ENCODE peak calls at places on chromosome 5, in nine cellular contexts. P, D, H, J, U, G, K, E and B are unnamed samples.

GRCh38 chr5:6766558-6767191 is 53.4 kb downstream of the TENT4A start:
- DNase-seq in P (peak), D (peak), H (peak), J (peak), U (peak), G (peak), K (peak), E (peak), B (peak)

GRCh38 chr5:7638456-7638855 is 212.5 kb downstream of the CFAP90 start:
- DNase-seq in P (no peak), D (no peak), H (no peak), J (peak), U (no peak), G (no peak), K (no peak), E (no peak), B (no peak)

GRCh38 chr5:18113724-18114123 is 479.5 kb downstream of the TAF11L14 start:
- DNase-seq in P (peak), D (no peak), H (no peak), J (peak), U (peak), G (no peak), K (no peak), E (no peak), B (no peak)

GRCh38 chr5:21820527-21820926 is 1032.6 kb downstream of the CDH12 start:
- DNase-seq in P (no peak), D (no peak), H (no peak), J (no peak), U (no peak), G (no peak), K (no peak), E (no peak), B (no peak)

GRCh38 chr5:124839371-124839998 is 93.0 kb upstream of the ZNF608 start:
- DNase-seq in P (no peak), D (no peak), H (no peak), J (no peak), U (no peak), G (no peak), K (no peak), E (no peak), B (no peak)

GRCh38 chr5:83552275-83552674 is 80.7 kb downstream of the VCAN start:
- DNase-seq in P (no peak), D (no peak), H (no peak), J (no peak), U (no peak), G (no peak), K (no peak), E (no peak), B (no peak)

GRCh38 chr5:148760945-148761638 is 65.3 kb upstream of the ADRB2 start:
- DNase-seq in P (no peak), D (no peak), H (no peak), J (no peak), U (peak), G (no peak), K (no peak), E (no peak), B (no peak)

GRCh38 chr5:1172007-1172581 is 29.3 kb upstream of the SLC6A19 start:
- DNase-seq in P (no peak), D (no peak), H (no peak), J (no peak), U (no peak), G (no peak), K (no peak), E (no peak), B (no peak)

GRCh38 chr5:118042076-118042475 is 946.3 kb downstream of the DTWD2 start:
- DNase-seq in P (no peak), D (no peak), H (no peak), J (no peak), U (no peak), G (no peak), K (no peak), E (no peak), B (no peak)

GRCh38 chr5:89200899-89201298 is 317.9 kb upstream of the MEF2C start:
- DNase-seq in P (no peak), D (no peak), H (no peak), J (no peak), U (no peak), G (no peak), K (no peak), E (no peak), B (no peak)

GRCh38 chr5:159905496-159905895 is 10.8 kb upstream of the ADRA1B start:
- DNase-seq in P (no peak), D (no peak), H (no peak), J (no peak), U (no peak), G (no peak), K (no peak), E (no peak), B (no peak)

GRCh38 chr5:54895816-54896341 is 89.5 kb downstream of the ESM1 start:
- DNase-seq in P (peak), D (no peak), H (no peak), J (no peak), U (no peak), G (peak), K (no peak), E (no peak), B (peak)

GRCh38 chr5:53027913-53028312 is 38.8 kb downstream of the ITGA2 start:
- DNase-seq in P (peak), D (no peak), H (no peak), J (no peak), U (no peak), G (no peak), K (no peak), E (peak), B (no peak)

GRCh38 chr5:139388198-139388821 is 1.4 kb downstream of the MZB1 start:
- DNase-seq in P (peak), D (no peak), H (no peak), J (no peak), U (peak), G (peak), K (no peak), E (no peak), B (no peak)

GRCh38 chr5:35736280-35736679 is 118.6 kb downstream of the SPEF2 start:
- DNase-seq in P (no peak), D (no peak), H (no peak), J (no peak), U (no peak), G (no peak), K (peak), E (no peak), B (no peak)

GRCh38 chr5:134247825-134248224 is 22.0 kb upstream of the PPP2CA start:
- DNase-seq in P (no peak), D (no peak), H (no peak), J (no peak), U (no peak), G (no peak), K (no peak), E (no peak), B (no peak)

GRCh38 chr5:16791036-16791705 is 144.9 kb downstream of the MYO10 start:
- DNase-seq in P (peak), D (no peak), H (no peak), J (peak), U (peak), G (no peak), K (no peak), E (no peak), B (peak)

GRCh38 chr5:73370076-73370475 is 78.5 kb downstream of the FOXD1 start:
- DNase-seq in P (no peak), D (no peak), H (no peak), J (no peak), U (no peak), G (no peak), K (no peak), E (no peak), B (no peak)

GRCh38 chr5:115424030-115424429 is 120.5 kb downstream of the FEM1C start:
- DNase-seq in P (peak), D (no peak), H (no peak), J (no peak), U (no peak), G (no peak), K (no peak), E (no peak), B (no peak)

GRCh38 chr5:136153581-136154236 is 21.1 kb downstream of the SMAD5 start:
- DNase-seq in P (no peak), D (no peak), H (no peak), J (no peak), U (no peak), G (no peak), K (no peak), E (no peak), B (no peak)

GRCh38 chr5:96004087-96004486 is 42.4 kb upstream of the ELL2 start:
- DNase-seq in P (no peak), D (no peak), H (no peak), J (no peak), U (no peak), G (no peak), K (no peak), E (no peak), B (no peak)

GRCh38 chr5:58273705-58274104 is 186.2 kb downstream of the PLK2 start:
- DNase-seq in P (no peak), D (no peak), H (no peak), J (no peak), U (no peak), G (no peak), K (no peak), E (no peak), B (no peak)

GRCh38 chr5:132787076-132787475 is 10.0 kb upstream of the SEPTIN8 start:
- DNase-seq in P (no peak), D (no peak), H (no peak), J (no peak), U (no peak), G (no peak), K (no peak), E (no peak), B (no peak)

GRCh38 chr5:93053825-93054224 is 527.2 kb downstream of the NR2F1-AS1 start:
- DNase-seq in P (no peak), D (no peak), H (no peak), J (no peak), U (no peak), G (no peak), K (no peak), E (no peak), B (no peak)

GRCh38 chr5:116441223-116441622 is 133.4 kb downstream of the SEMA6A start:
- DNase-seq in P (peak), D (no peak), H (no peak), J (no peak), U (no peak), G (no peak), K (no peak), E (no peak), B (no peak)

GRCh38 chr5:146340260-146341081 is 1.8 kb downstream of the POU4F3 start:
- DNase-seq in P (no peak), D (peak), H (peak), J (peak), U (peak), G (peak), K (peak), E (no peak), B (peak)

GRCh38 chr5:54556136-54556535 is 38.6 kb downstream of the SNX18 start:
- DNase-seq in P (no peak), D (no peak), H (no peak), J (no peak), U (no peak), G (no peak), K (no peak), E (no peak), B (no peak)

GRCh38 chr5:161358446-161358845 is 188.1 kb downstream of the GABRB2 start:
- DNase-seq in P (no peak), D (no peak), H (no peak), J (no peak), U (no peak), G (no peak), K (no peak), E (no peak), B (no peak)

GRCh38 chr5:119368238-119368630 is 12.4 kb downstream of the TNFAIP8 start:
- DNase-seq in P (no peak), D (no peak), H (peak), J (no peak), U (no peak), G (no peak), K (no peak), E (no peak), B (peak)

GRCh38 chr5:39214912-39215709 is 4.3 kb downstream of the FYB1 start:
- DNase-seq in P (no peak), D (no peak), H (peak), J (no peak), U (no peak), G (no peak), K (no peak), E (no peak), B (peak)

GRCh38 chr5:153626836-153627235 is 136.4 kb downstream of the GRIA1 start:
- DNase-seq in P (no peak), D (no peak), H (no peak), J (no peak), U (no peak), G (no peak), K (no peak), E (no peak), B (no peak)

GRCh38 chr5:72388652-72389051 is 68.5 kb downstream of the PTCD2 start:
- DNase-seq in P (no peak), D (no peak), H (no peak), J (no peak), U (no peak), G (no peak), K (no peak), E (no peak), B (no peak)

GRCh38 chr5:40514986-40515385 is 164.7 kb upstream of the PTGER4 start:
- DNase-seq in P (no peak), D (no peak), H (no peak), J (no peak), U (peak), G (no peak), K (no peak), E (no peak), B (peak)

GRCh38 chr5:133754575-133755169 is 142.3 kb upstream of the FSTL4 start:
- DNase-seq in P (peak), D (no peak), H (no peak), J (no peak), U (no peak), G (no peak), K (no peak), E (no peak), B (peak)

GRCh38 chr5:13994606-13995336 is 50.3 kb upstream of the DNAH5 start:
- DNase-seq in P (no peak), D (no peak), H (no peak), J (no peak), U (no peak), G (no peak), K (no peak), E (no peak), B (no peak)

GRCh38 chr5:58902765-58903164 is 319.9 kb downstream of the RAB3C start:
- DNase-seq in P (no peak), D (no peak), H (no peak), J (no peak), U (no peak), G (no peak), K (no peak), E (no peak), B (no peak)